ENCODE peak calls at places on chromosomes 3 and 15, in four cellular contexts. V is GM12878, K is astrocyte, A is GM06990. E is an unnamed sample. For H3K36me3, the result is how much of the 10 kb centered on the place peaks cover.

GRCh38 chr3:9809615-9810356 is at the start of gene TTLL3:
- DNase-seq in A (peak), V (no peak), K (peak), E (no peak)

GRCh38 chr15:68210821-68211655 is 5.9 kb upstream of the CALML4 start:
- DNase-seq in A (peak), K (no peak), V (no peak), E (no peak)

GRCh38 chr3:53114011-53114400 is 16.2 kb downstream of the RFT1 start:
- DNase-seq in A (peak), K (peak), V (no peak), E (no peak)

GRCh38 chr15:79874242-79874641 is 22.6 kb downstream of the MTHFS start:
- DNase-seq in V (no peak), K (peak), A (no peak), E (no peak)

GRCh38 chr15:100650685-100651084 is 48.3 kb downstream of the ASB7 start:
- DNase-seq in V (no peak), A (no peak), K (no peak), E (no peak)

GRCh38 chr3:71226565-71227281 is 356.8 kb downstream of the FOXP1 start:
- DNase-seq in K (peak), A (peak), V (peak), E (no peak)

GRCh38 chr15:75349851-75350588 is 3.2 kb downstream of the NEIL1 start:
- DNase-seq in K (no peak), A (peak), V (peak), E (no peak)

GRCh38 chr15:101158166-101159095 is 93.4 kb downstream of the CHSY1 start:
- DNase-seq in K (no peak), V (no peak), A (no peak), E (no peak)

GRCh38 chr15:66777054-66777453 is 75.0 kb downstream of the SMAD6 start:
- DNase-seq in A (no peak), V (no peak), K (no peak), E (no peak)

GRCh38 chr15:47514251-47514652 is 203.1 kb upstream of the SEMA6D start:
- DNase-seq in K (peak), A (no peak), V (no peak), E (no peak)

GRCh38 chr3:150407818-150408231 is 273 bp upstream of the TSC22D2 start:
- DNase-seq in V (no peak), K (no peak), A (no peak), E (no peak)

GRCh38 chr3:157467165-157467564 is 30.5 kb downstream of the PTX3 start:
- DNase-seq in V (no peak), K (peak), A (no peak), E (no peak)

GRCh38 chr3:20905210-20905805 is 719.3 kb upstream of the SGO1 start:
- DNase-seq in A (no peak), V (no peak), K (no peak), E (no peak)

GRCh38 chr3:140316461-140316860 is 361.4 kb upstream of the TRIM42 start:
- DNase-seq in V (no peak), K (no peak), A (no peak), E (no peak)

GRCh38 chr3:36792342-36792741 is 28.0 kb upstream of the DCLK3 start:
- DNase-seq in K (peak), A (no peak), V (no peak), E (no peak)

GRCh38 chr3:13414040-13414729 is 5.9 kb downstream of the NUP210 start:
- DNase-seq in A (peak), K (no peak), V (peak), E (no peak)

GRCh38 chr3:126441256-126441880 is 34.3 kb downstream of the ZXDC start:
- DNase-seq in V (no peak), K (no peak), A (no peak), E (no peak)
- H3K36me3 ChIP-seq in V (under half), K (under half), A (under half), E (under half)

GRCh38 chr15:42171122-42171521 is 14.7 kb upstream of the PLA2G4F start:
- DNase-seq in V (no peak), A (no peak), K (no peak), E (no peak)
- H3K36me3 ChIP-seq in V (under half), A (under half), K (half or more), E (under half)

GRCh38 chr15:30958219-30958618 is 33.2 kb downstream of the MTMR10 start:
- DNase-seq in V (no peak), K (no peak), A (no peak), E (no peak)

GRCh38 chr15:30954674-30955073 is 36.8 kb downstream of the MTMR10 start:
- DNase-seq in K (peak), V (no peak), A (no peak), E (no peak)

GRCh38 chr15:30953731-30954378 is 37.6 kb downstream of the MTMR10 start:
- DNase-seq in V (no peak), A (no peak), K (peak), E (peak)

GRCh38 chr15:30956216-30956803 is 35.1 kb downstream of the MTMR10 start:
- DNase-seq in K (peak), V (no peak), A (no peak), E (no peak)

GRCh38 chr15:30953183-30953582 is 38.2 kb downstream of the MTMR10 start:
- DNase-seq in V (no peak), K (no peak), A (no peak), E (no peak)
- H3K36me3 ChIP-seq in V (under half), K (under half), A (under half), E (under half)

GRCh38 chr3:126467611-126467955 is 8.1 kb downstream of the ZXDC start:
- DNase-seq in V (no peak), A (no peak), K (no peak), E (no peak)

GRCh38 chr3:126469479-126469878 is 6.2 kb downstream of the ZXDC start:
- DNase-seq in V (no peak), K (no peak), A (no peak), E (no peak)

GRCh38 chr3:126466886-126467610 is 8.6 kb downstream of the ZXDC start:
- DNase-seq in A (no peak), K (no peak), V (no peak), E (no peak)

GRCh38 chr3:126465928-126466564 is 9.6 kb downstream of the ZXDC start:
- DNase-seq in A (no peak), K (no peak), V (no peak), E (no peak)

DNA sequence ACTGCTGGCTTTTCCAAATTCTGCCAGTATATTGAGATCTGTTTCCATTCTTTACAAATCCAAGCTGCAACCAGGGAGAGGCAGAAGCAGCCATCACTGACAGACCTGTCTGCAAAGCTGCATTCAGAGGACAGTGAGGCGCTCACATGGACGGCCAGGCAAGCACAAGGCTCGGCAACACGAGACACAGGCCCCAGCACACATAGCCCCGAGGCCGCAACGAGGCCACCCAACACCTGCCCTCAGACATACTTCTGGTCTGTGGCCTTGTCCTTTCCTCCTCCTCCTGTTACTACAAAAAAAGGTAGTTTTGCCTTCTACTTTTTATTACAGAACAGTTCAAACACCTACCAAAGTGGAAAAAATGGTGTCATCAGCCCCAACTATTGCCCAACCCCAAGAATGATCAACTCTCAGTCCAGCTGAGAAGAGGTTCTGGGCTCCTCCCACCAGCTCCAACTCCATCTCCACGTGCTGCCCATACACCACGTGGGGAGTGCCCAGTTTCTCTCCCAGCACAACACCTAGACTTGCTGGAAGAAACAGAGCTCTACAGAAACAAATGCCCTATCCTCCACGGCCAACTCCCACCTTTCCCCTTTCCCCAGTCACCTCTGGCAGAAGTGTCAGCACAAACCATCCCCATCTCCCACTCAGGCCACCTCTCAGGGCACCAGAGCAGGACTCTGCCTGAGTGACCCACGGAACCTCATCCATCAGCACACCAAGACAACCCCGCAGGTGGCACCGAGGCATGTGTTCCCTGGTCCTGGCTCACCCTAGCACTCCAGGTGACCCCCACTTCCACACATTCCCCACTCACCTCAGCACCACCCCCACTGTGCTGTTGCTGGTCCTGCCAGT is 7.4 kb downstream of the ZXDC start:
- DNase-seq in V (no peak), A (no peak), K (no peak), E (no peak)
- H3K36me3 ChIP-seq in V (under half), A (under half), K (under half), E (under half)

GRCh38 chr3:33629219-33629618 is 88.8 kb downstream of the CLASP2 start:
- DNase-seq in V (no peak), K (no peak), A (no peak), E (no peak)
- H3K36me3 ChIP-seq in V (under half), K (under half), A (under half), E (under half)

E was measured in BJ.